ENCODE peak calls at places on chromosome 1, in eight cellular contexts. One of them, this sample, is unnamed.

GRCh38 chr1:55827350-55827749 is 612.2 kb upstream of the USP24 start:
- DNase-seq in body of pancreas: no peak
- DNase-seq in EH: peak
- DNase-seq in stimulated activated CD4-positive, alpha-beta T cell treated with anti-CD3 and anti-CD28 coated beads, Interleukin-15, amount 100 ng/mL, for 1 hour: no peak
- DNase-seq in ACHN: no peak
- DNase-seq in B cell: no peak
- DNase-seq in cardiac fibroblast: peak
- DNase-seq in head of caudate nucleus: no peak
- DNase-seq in this sample: peak

GRCh38 chr1:13921190-13921589 is 221.2 kb downstream of the PRDM2 start:
- DNase-seq in stimulated activated CD4-positive, alpha-beta T cell treated with anti-CD3 and anti-CD28 coated beads, Interleukin-15, amount 100 ng/mL, for 1 hour: no peak
- DNase-seq in EH: no peak
- DNase-seq in cardiac fibroblast: no peak
- DNase-seq in head of caudate nucleus: no peak
- DNase-seq in ACHN: no peak
- DNase-seq in body of pancreas: no peak
- DNase-seq in B cell: no peak
- DNase-seq in this sample: no peak

GRCh38 chr1:49389699-49390098 is 613.0 kb upstream of the BEND5 start:
- DNase-seq in cardiac fibroblast: no peak
- DNase-seq in body of pancreas: no peak
- DNase-seq in EH: no peak
- DNase-seq in head of caudate nucleus: no peak
- DNase-seq in ACHN: no peak
- DNase-seq in B cell: no peak
- DNase-seq in stimulated activated CD4-positive, alpha-beta T cell treated with anti-CD3 and anti-CD28 coated beads, Interleukin-15, amount 100 ng/mL, for 1 hour: no peak
- DNase-seq in this sample: no peak

GRCh38 chr1:66331641-66332523 is 202.1 kb upstream of the SGIP1 start:
- DNase-seq in stimulated activated CD4-positive, alpha-beta T cell treated with anti-CD3 and anti-CD28 coated beads, Interleukin-15, amount 100 ng/mL, for 1 hour: no peak
- DNase-seq in EH: peak
- DNase-seq in B cell: peak
- DNase-seq in body of pancreas: peak
- DNase-seq in ACHN: peak
- DNase-seq in head of caudate nucleus: no peak
- DNase-seq in cardiac fibroblast: peak
- DNase-seq in this sample: peak

GRCh38 chr1:8962812-8963669 is 17.4 kb downstream of the CA6 start:
- DNase-seq in body of pancreas: peak
- DNase-seq in EH: peak
- DNase-seq in cardiac fibroblast: peak
- DNase-seq in head of caudate nucleus: no peak
- DNase-seq in stimulated activated CD4-positive, alpha-beta T cell treated with anti-CD3 and anti-CD28 coated beads, Interleukin-15, amount 100 ng/mL, for 1 hour: no peak
- DNase-seq in B cell: peak
- DNase-seq in ACHN: peak
- DNase-seq in this sample: peak

GRCh38 chr1:47705517-47706130 is 267.8 kb downstream of the FOXD2 start:
- DNase-seq in cardiac fibroblast: no peak
- DNase-seq in EH: peak
- DNase-seq in head of caudate nucleus: no peak
- DNase-seq in B cell: no peak
- DNase-seq in ACHN: no peak
- DNase-seq in stimulated activated CD4-positive, alpha-beta T cell treated with anti-CD3 and anti-CD28 coated beads, Interleukin-15, amount 100 ng/mL, for 1 hour: no peak
- DNase-seq in body of pancreas: no peak
- DNase-seq in this sample: peak

GRCh38 chr1:236612349-236612748 is 8.0 kb upstream of the HEATR1 start:
- DNase-seq in B cell: no peak
- DNase-seq in ACHN: no peak
- DNase-seq in EH: no peak
- DNase-seq in body of pancreas: no peak
- DNase-seq in head of caudate nucleus: no peak
- DNase-seq in cardiac fibroblast: no peak
- DNase-seq in stimulated activated CD4-positive, alpha-beta T cell treated with anti-CD3 and anti-CD28 coated beads, Interleukin-15, amount 100 ng/mL, for 1 hour: no peak
- DNase-seq in this sample: no peak

GRCh38 chr1:88800382-88801051 is 90.8 kb downstream of the GTF2B start:
- DNase-seq in B cell: peak
- DNase-seq in ACHN: peak
- DNase-seq in EH: peak
- DNase-seq in cardiac fibroblast: peak
- DNase-seq in stimulated activated CD4-positive, alpha-beta T cell treated with anti-CD3 and anti-CD28 coated beads, Interleukin-15, amount 100 ng/mL, for 1 hour: no peak
- DNase-seq in body of pancreas: peak
- DNase-seq in head of caudate nucleus: no peak
- DNase-seq in this sample: peak

GRCh38 chr1:160866001-160866704 is 3.5 kb upstream of the CD244 start:
- DNase-seq in body of pancreas: no peak
- DNase-seq in cardiac fibroblast: no peak
- DNase-seq in B cell: no peak
- DNase-seq in ACHN: no peak
- DNase-seq in EH: no peak
- DNase-seq in stimulated activated CD4-positive, alpha-beta T cell treated with anti-CD3 and anti-CD28 coated beads, Interleukin-15, amount 100 ng/mL, for 1 hour: no peak
- DNase-seq in head of caudate nucleus: no peak
- DNase-seq in this sample: no peak

GRCh38 chr1:180232521-180233043 is 2.5 kb downstream of the LHX4 start:
- DNase-seq in ACHN: no peak
- DNase-seq in cardiac fibroblast: no peak
- DNase-seq in B cell: peak
- DNase-seq in body of pancreas: no peak
- DNase-seq in EH: no peak
- DNase-seq in head of caudate nucleus: no peak
- DNase-seq in stimulated activated CD4-positive, alpha-beta T cell treated with anti-CD3 and anti-CD28 coated beads, Interleukin-15, amount 100 ng/mL, for 1 hour: no peak
- DNase-seq in this sample: no peak

GRCh38 chr1:90964444-90965035 is 57.3 kb downstream of the ZNF644 start:
- DNase-seq in EH: peak
- DNase-seq in cardiac fibroblast: peak
- DNase-seq in head of caudate nucleus: no peak
- DNase-seq in stimulated activated CD4-positive, alpha-beta T cell treated with anti-CD3 and anti-CD28 coated beads, Interleukin-15, amount 100 ng/mL, for 1 hour: no peak
- DNase-seq in ACHN: peak
- DNase-seq in B cell: no peak
- DNase-seq in body of pancreas: no peak
- DNase-seq in this sample: peak

GRCh38 chr1:166811691-166812090 is 27.6 kb upstream of the POGK start:
- DNase-seq in ACHN: no peak
- DNase-seq in head of caudate nucleus: no peak
- DNase-seq in cardiac fibroblast: peak
- DNase-seq in EH: peak
- DNase-seq in B cell: no peak
- DNase-seq in body of pancreas: no peak
- DNase-seq in stimulated activated CD4-positive, alpha-beta T cell treated with anti-CD3 and anti-CD28 coated beads, Interleukin-15, amount 100 ng/mL, for 1 hour: no peak
- DNase-seq in this sample: peak

GRCh38 chr1:109639063-109639840 is 16.6 kb upstream of the GSTM4 start:
- DNase-seq in ACHN: no peak
- DNase-seq in stimulated activated CD4-positive, alpha-beta T cell treated with anti-CD3 and anti-CD28 coated beads, Interleukin-15, amount 100 ng/mL, for 1 hour: no peak
- DNase-seq in body of pancreas: no peak
- DNase-seq in head of caudate nucleus: no peak
- DNase-seq in EH: no peak
- DNase-seq in cardiac fibroblast: no peak
- DNase-seq in B cell: no peak
- DNase-seq in this sample: no peak

GRCh38 chr1:227388771-227389170 is 70.5 kb upstream of the CDC42BPA start:
- DNase-seq in stimulated activated CD4-positive, alpha-beta T cell treated with anti-CD3 and anti-CD28 coated beads, Interleukin-15, amount 100 ng/mL, for 1 hour: no peak
- DNase-seq in B cell: no peak
- DNase-seq in cardiac fibroblast: no peak
- DNase-seq in ACHN: no peak
- DNase-seq in body of pancreas: no peak
- DNase-seq in EH: no peak
- DNase-seq in head of caudate nucleus: no peak
- DNase-seq in this sample: no peak

GRCh38 chr1:17292299-17293198 is 15.4 kb upstream of the PADI4 start:
- DNase-seq in cardiac fibroblast: no peak
- DNase-seq in body of pancreas: no peak
- DNase-seq in ACHN: no peak
- DNase-seq in B cell: no peak
- DNase-seq in EH: no peak
- DNase-seq in head of caudate nucleus: no peak
- DNase-seq in stimulated activated CD4-positive, alpha-beta T cell treated with anti-CD3 and anti-CD28 coated beads, Interleukin-15, amount 100 ng/mL, for 1 hour: no peak
- DNase-seq in this sample: no peak

GRCh38 chr1:6423321-6423999 is 1.1 kb upstream of the ESPN start:
- DNase-seq in EH: peak
- DNase-seq in B cell: peak
- DNase-seq in ACHN: peak
- DNase-seq in head of caudate nucleus: peak
- DNase-seq in cardiac fibroblast: peak
- DNase-seq in body of pancreas: peak
- DNase-seq in stimulated activated CD4-positive, alpha-beta T cell treated with anti-CD3 and anti-CD28 coated beads, Interleukin-15, amount 100 ng/mL, for 1 hour: peak
- DNase-seq in this sample: peak

GRCh38 chr1:247913786-247914185 is 6.3 kb upstream of the OR2T8 start:
- DNase-seq in ACHN: no peak
- DNase-seq in cardiac fibroblast: no peak
- DNase-seq in head of caudate nucleus: no peak
- DNase-seq in B cell: no peak
- DNase-seq in body of pancreas: no peak
- DNase-seq in EH: no peak
- DNase-seq in stimulated activated CD4-positive, alpha-beta T cell treated with anti-CD3 and anti-CD28 coated beads, Interleukin-15, amount 100 ng/mL, for 1 hour: no peak
- DNase-seq in this sample: no peak

GRCh38 chr1:201876148-201876547 is 12.6 kb upstream of the SHISA4 start:
- DNase-seq in B cell: no peak
- DNase-seq in EH: peak
- DNase-seq in stimulated activated CD4-positive, alpha-beta T cell treated with anti-CD3 and anti-CD28 coated beads, Interleukin-15, amount 100 ng/mL, for 1 hour: no peak
- DNase-seq in ACHN: peak
- DNase-seq in cardiac fibroblast: peak
- DNase-seq in head of caudate nucleus: no peak
- DNase-seq in body of pancreas: no peak
- DNase-seq in this sample: no peak

GRCh38 chr1:248840946-248841345 is 2.9 kb downstream of the ZNF672 start:
- DNase-seq in body of pancreas: no peak
- DNase-seq in EH: no peak
- DNase-seq in ACHN: no peak
- DNase-seq in stimulated activated CD4-positive, alpha-beta T cell treated with anti-CD3 and anti-CD28 coated beads, Interleukin-15, amount 100 ng/mL, for 1 hour: no peak
- DNase-seq in B cell: no peak
- DNase-seq in cardiac fibroblast: peak
- DNase-seq in head of caudate nucleus: no peak
- DNase-seq in this sample: peak

GRCh38 chr1:16101618-16102017 is 28.2 kb upstream of the FAM131C start:
- DNase-seq in B cell: no peak
- DNase-seq in EH: peak
- DNase-seq in stimulated activated CD4-positive, alpha-beta T cell treated with anti-CD3 and anti-CD28 coated beads, Interleukin-15, amount 100 ng/mL, for 1 hour: no peak
- DNase-seq in cardiac fibroblast: no peak
- DNase-seq in ACHN: no peak
- DNase-seq in head of caudate nucleus: no peak
- DNase-seq in body of pancreas: no peak
- DNase-seq in this sample: no peak

GRCh38 chr1:226064816-226065248 is 2.3 kb downstream of the H3-3A start:
- DNase-seq in head of caudate nucleus: peak
- DNase-seq in B cell: peak
- DNase-seq in body of pancreas: peak
- DNase-seq in cardiac fibroblast: peak
- DNase-seq in EH: peak
- DNase-seq in ACHN: peak
- DNase-seq in stimulated activated CD4-positive, alpha-beta T cell treated with anti-CD3 and anti-CD28 coated beads, Interleukin-15, amount 100 ng/mL, for 1 hour: no peak
- DNase-seq in this sample: peak

GRCh38 chr1:30083800-30084464 is 639.5 kb downstream of the MATN1 start:
- DNase-seq in body of pancreas: no peak
- DNase-seq in B cell: no peak
- DNase-seq in head of caudate nucleus: no peak
- DNase-seq in cardiac fibroblast: peak
- DNase-seq in EH: peak
- DNase-seq in stimulated activated CD4-positive, alpha-beta T cell treated with anti-CD3 and anti-CD28 coated beads, Interleukin-15, amount 100 ng/mL, for 1 hour: no peak
- DNase-seq in ACHN: peak
- DNase-seq in this sample: peak

GRCh38 chr1:38474738-38475623 is 384.6 kb downstream of the RRAGC start:
- DNase-seq in body of pancreas: no peak
- DNase-seq in ACHN: no peak
- DNase-seq in head of caudate nucleus: no peak
- DNase-seq in B cell: peak
- DNase-seq in EH: no peak
- DNase-seq in cardiac fibroblast: no peak
- DNase-seq in stimulated activated CD4-positive, alpha-beta T cell treated with anti-CD3 and anti-CD28 coated beads, Interleukin-15, amount 100 ng/mL, for 1 hour: no peak
- DNase-seq in this sample: no peak

GRCh38 chr1:47679301-47679751 is 241.5 kb downstream of the FOXD2 start:
- DNase-seq in EH: no peak
- DNase-seq in body of pancreas: no peak
- DNase-seq in B cell: no peak
- DNase-seq in ACHN: no peak
- DNase-seq in stimulated activated CD4-positive, alpha-beta T cell treated with anti-CD3 and anti-CD28 coated beads, Interleukin-15, amount 100 ng/mL, for 1 hour: no peak
- DNase-seq in head of caudate nucleus: no peak
- DNase-seq in cardiac fibroblast: peak
- DNase-seq in this sample: no peak

GRCh38 chr1:232628335-232629214 is 1.4 kb downstream of the SIPA1L2 start:
- DNase-seq in stimulated activated CD4-positive, alpha-beta T cell treated with anti-CD3 and anti-CD28 coated beads, Interleukin-15, amount 100 ng/mL, for 1 hour: no peak
- DNase-seq in B cell: no peak
- DNase-seq in body of pancreas: no peak
- DNase-seq in head of caudate nucleus: no peak
- DNase-seq in EH: peak
- DNase-seq in ACHN: peak
- DNase-seq in cardiac fibroblast: peak
- DNase-seq in this sample: peak

GRCh38 chr1:57431400-57431799 is 7.5 kb upstream of the DAB1 start:
- DNase-seq in EH: no peak
- DNase-seq in B cell: no peak
- DNase-seq in ACHN: no peak
- DNase-seq in stimulated activated CD4-positive, alpha-beta T cell treated with anti-CD3 and anti-CD28 coated beads, Interleukin-15, amount 100 ng/mL, for 1 hour: no peak
- DNase-seq in cardiac fibroblast: no peak
- DNase-seq in body of pancreas: no peak
- DNase-seq in head of caudate nucleus: no peak
- DNase-seq in this sample: no peak

GRCh38 chr1:23079025-23079424 is 59.8 kb downstream of the KDM1A start:
- DNase-seq in stimulated activated CD4-positive, alpha-beta T cell treated with anti-CD3 and anti-CD28 coated beads, Interleukin-15, amount 100 ng/mL, for 1 hour: no peak
- DNase-seq in EH: peak
- DNase-seq in head of caudate nucleus: no peak
- DNase-seq in ACHN: no peak
- DNase-seq in body of pancreas: no peak
- DNase-seq in B cell: no peak
- DNase-seq in cardiac fibroblast: no peak
- DNase-seq in this sample: no peak

GRCh38 chr1:77975386-77975785 is 3.5 kb downstream of the FUBP1 start:
- DNase-seq in cardiac fibroblast: peak
- DNase-seq in ACHN: no peak
- DNase-seq in stimulated activated CD4-positive, alpha-beta T cell treated with anti-CD3 and anti-CD28 coated beads, Interleukin-15, amount 100 ng/mL, for 1 hour: no peak
- DNase-seq in head of caudate nucleus: no peak
- DNase-seq in EH: peak
- DNase-seq in B cell: no peak
- DNase-seq in body of pancreas: no peak
- DNase-seq in this sample: peak

GRCh38 chr1:218546314-218546713 is 201.2 kb downstream of the TGFB2 start:
- DNase-seq in stimulated activated CD4-positive, alpha-beta T cell treated with anti-CD3 and anti-CD28 coated beads, Interleukin-15, amount 100 ng/mL, for 1 hour: no peak
- DNase-seq in B cell: no peak
- DNase-seq in head of caudate nucleus: no peak
- DNase-seq in ACHN: peak
- DNase-seq in EH: peak
- DNase-seq in cardiac fibroblast: peak
- DNase-seq in body of pancreas: no peak
- DNase-seq in this sample: peak

GRCh38 chr1:8540266-8540926 is 222.5 kb downstream of the SLC45A1 start:
- DNase-seq in ACHN: no peak
- DNase-seq in body of pancreas: no peak
- DNase-seq in head of caudate nucleus: no peak
- DNase-seq in stimulated activated CD4-positive, alpha-beta T cell treated with anti-CD3 and anti-CD28 coated beads, Interleukin-15, amount 100 ng/mL, for 1 hour: no peak
- DNase-seq in cardiac fibroblast: peak
- DNase-seq in B cell: no peak
- DNase-seq in EH: peak
- DNase-seq in this sample: peak

GRCh38 chr1:173112129-173112528 is 61.4 kb upstream of the TNFSF18 start:
- DNase-seq in EH: peak
- DNase-seq in head of caudate nucleus: no peak
- DNase-seq in ACHN: no peak
- DNase-seq in body of pancreas: no peak
- DNase-seq in cardiac fibroblast: peak
- DNase-seq in B cell: peak
- DNase-seq in stimulated activated CD4-positive, alpha-beta T cell treated with anti-CD3 and anti-CD28 coated beads, Interleukin-15, amount 100 ng/mL, for 1 hour: no peak
- DNase-seq in this sample: no peak

GRCh38 chr1:183841550-183841949 is 36.6 kb downstream of the RGL1 start:
- DNase-seq in cardiac fibroblast: peak
- DNase-seq in stimulated activated CD4-positive, alpha-beta T cell treated with anti-CD3 and anti-CD28 coated beads, Interleukin-15, amount 100 ng/mL, for 1 hour: no peak
- DNase-seq in ACHN: no peak
- DNase-seq in B cell: no peak
- DNase-seq in EH: no peak
- DNase-seq in head of caudate nucleus: no peak
- DNase-seq in body of pancreas: no peak
- DNase-seq in this sample: peak

GRCh38 chr1:210819266-210819665 is 314.7 kb downstream of the KCNH1 start:
- DNase-seq in EH: no peak
- DNase-seq in stimulated activated CD4-positive, alpha-beta T cell treated with anti-CD3 and anti-CD28 coated beads, Interleukin-15, amount 100 ng/mL, for 1 hour: no peak
- DNase-seq in head of caudate nucleus: no peak
- DNase-seq in B cell: no peak
- DNase-seq in cardiac fibroblast: no peak
- DNase-seq in body of pancreas: no peak
- DNase-seq in ACHN: no peak
- DNase-seq in this sample: no peak

GRCh38 chr1:113930499-113931161 is 1.5 kb downstream of the HIPK1 start:
- DNase-seq in head of caudate nucleus: no peak
- DNase-seq in ACHN: peak
- DNase-seq in body of pancreas: peak
- DNase-seq in cardiac fibroblast: peak
- DNase-seq in B cell: peak
- DNase-seq in stimulated activated CD4-positive, alpha-beta T cell treated with anti-CD3 and anti-CD28 coated beads, Interleukin-15, amount 100 ng/mL, for 1 hour: peak
- DNase-seq in EH: peak
- DNase-seq in this sample: peak

This sample was measured in AG10803.